ENCODE peak calls at places on chromosomes 6 and 20, in seven cellular contexts. One of them, this sample, is unnamed.

GRCh38 chr6:21846541-21847451 is 253.2 kb downstream of the SOX4 start:
- DNase-seq in HCT116: no peak
- DNase-seq in HEK293T: peak; percentile 17
- DNase-seq in GM12878: no peak
- DNase-seq in HepG2: peak; percentile 25
- DNase-seq in H1: no peak
- DNase-seq in K562: no peak
- DNase-seq in this sample: peak; percentile 48

GRCh38 chr6:128409003-128409402 is 111.4 kb downstream of the PTPRK start:
- DNase-seq in HEK293T: no peak
- DNase-seq in K562: no peak
- DNase-seq in H1: no peak
- DNase-seq in GM12878: no peak
- DNase-seq in HCT116: no peak
- DNase-seq in HepG2: no peak
- DNase-seq in this sample: no peak

GRCh38 chr6:101268541-101268940 is 125.0 kb upstream of the GRIK2 start:
- DNase-seq in HEK293T: no peak
- DNase-seq in GM12878: no peak
- DNase-seq in H1: no peak
- DNase-seq in HepG2: no peak
- DNase-seq in K562: no peak
- DNase-seq in HCT116: no peak
- DNase-seq in this sample: no peak

GRCh38 chr20:38730167-38730988 is 6.1 kb downstream of the SLC32A1 start:
- DNase-seq in K562: no peak
- DNase-seq in H1: peak; percentile 57
- DNase-seq in HEK293T: no peak
- DNase-seq in GM12878: no peak
- DNase-seq in HCT116: no peak
- DNase-seq in HepG2: no peak
- DNase-seq in this sample: no peak

GRCh38 chr20:35893942-35894341 is 60.4 kb downstream of the SCAND1 start:
- DNase-seq in HEK293T: no peak
- DNase-seq in GM12878: peak; percentile 76
- DNase-seq in H1: no peak
- DNase-seq in K562: no peak
- DNase-seq in HCT116: no peak
- DNase-seq in HepG2: no peak
- DNase-seq in this sample: no peak

GRCh38 chr6:98657764-98658163 is 176.6 kb upstream of the POU3F2 start:
- DNase-seq in HEK293T: no peak
- DNase-seq in K562: no peak
- DNase-seq in H1: no peak
- DNase-seq in GM12878: no peak
- DNase-seq in HepG2: peak; percentile 18
- DNase-seq in HCT116: no peak
- DNase-seq in this sample: peak; percentile 50

GRCh38 chr20:31861346-31862156 is 8.8 kb downstream of the DUSP15 start:
- DNase-seq in HepG2: peak; percentile 59
- DNase-seq in K562: peak; percentile 99
- DNase-seq in HCT116: peak; percentile 35
- DNase-seq in GM12878: no peak
- DNase-seq in H1: peak; percentile 88
- DNase-seq in HEK293T: peak; percentile 94
- DNase-seq in this sample: peak; percentile 82

GRCh38 chr6:118198746-118199145 is 291.7 kb downstream of the SLC35F1 start:
- DNase-seq in GM12878: no peak
- DNase-seq in HCT116: no peak
- DNase-seq in H1: no peak
- DNase-seq in K562: no peak
- DNase-seq in HepG2: no peak
- DNase-seq in HEK293T: no peak
- DNase-seq in this sample: no peak

GRCh38 chr6:53922571-53922981 is 127.8 kb downstream of the LRRC1 start:
- DNase-seq in HepG2: peak; percentile 20
- DNase-seq in H1: no peak
- DNase-seq in K562: no peak
- DNase-seq in HCT116: no peak
- DNase-seq in GM12878: no peak
- DNase-seq in HEK293T: no peak
- DNase-seq in this sample: no peak

GRCh38 chr20:49570161-49570827 is 2.4 kb upstream of the PTGIS start:
- DNase-seq in H1: no peak
- DNase-seq in GM12878: no peak
- DNase-seq in K562: no peak
- DNase-seq in HCT116: no peak
- DNase-seq in HEK293T: no peak
- DNase-seq in HepG2: no peak
- DNase-seq in this sample: no peak

GRCh38 chr6:2187826-2188225 is 57.6 kb downstream of the GMDS start:
- DNase-seq in HCT116: no peak
- DNase-seq in K562: no peak
- DNase-seq in GM12878: no peak
- DNase-seq in H1: no peak
- DNase-seq in HepG2: no peak
- DNase-seq in HEK293T: no peak
- DNase-seq in this sample: no peak

GRCh38 chr6:72042088-72042487 is 155.7 kb downstream of the RIMS1 start:
- DNase-seq in HepG2: no peak
- DNase-seq in H1: no peak
- DNase-seq in K562: no peak
- DNase-seq in HEK293T: no peak
- DNase-seq in HCT116: no peak
- DNase-seq in GM12878: no peak
- DNase-seq in this sample: no peak

GRCh38 chr6:347951-348859 is 43.3 kb upstream of the IRF4 start:
- DNase-seq in HEK293T: no peak
- DNase-seq in K562: no peak
- DNase-seq in HepG2: no peak
- DNase-seq in GM12878: no peak
- DNase-seq in H1: no peak
- DNase-seq in HCT116: no peak
- DNase-seq in this sample: no peak

GRCh38 chr6:118787746-118788419 is 106.1 kb upstream of the ASF1A start:
- DNase-seq in HepG2: no peak
- DNase-seq in HEK293T: no peak
- DNase-seq in GM12878: no peak
- DNase-seq in HCT116: no peak
- DNase-seq in H1: no peak
- DNase-seq in K562: no peak
- DNase-seq in this sample: no peak

GRCh38 chr6:73372516-73372915 is 2.8 kb upstream of the OOEP start:
- DNase-seq in HepG2: no peak
- DNase-seq in H1: no peak
- DNase-seq in K562: no peak
- DNase-seq in HCT116: no peak
- DNase-seq in GM12878: no peak
- DNase-seq in HEK293T: no peak
- DNase-seq in this sample: no peak

GRCh38 chr20:50625986-50626677 is 65.2 kb downstream of the RIPOR3 start:
- DNase-seq in HCT116: peak; percentile 36
- DNase-seq in HEK293T: peak; percentile 71
- DNase-seq in GM12878: no peak
- DNase-seq in HepG2: peak; percentile 75
- DNase-seq in H1: peak; percentile 94
- DNase-seq in K562: peak; percentile 72
- DNase-seq in this sample: peak; percentile 91

GRCh38 chr6:42462474-42462972 is 10.8 kb upstream of the TRERF1 start:
- DNase-seq in HEK293T: no peak
- DNase-seq in GM12878: no peak
- DNase-seq in H1: no peak
- DNase-seq in K562: no peak
- DNase-seq in HCT116: no peak
- DNase-seq in HepG2: no peak
- DNase-seq in this sample: no peak

GRCh38 chr6:45724511-45724910 is 291.1 kb downstream of the CLIC5 start:
- DNase-seq in H1: no peak
- DNase-seq in HepG2: no peak
- DNase-seq in HCT116: peak; percentile 26
- DNase-seq in HEK293T: no peak
- DNase-seq in K562: no peak
- DNase-seq in GM12878: no peak
- DNase-seq in this sample: no peak

GRCh38 chr6:154478021-154478651 is 32.3 kb downstream of the CNKSR3 start:
- DNase-seq in H1: no peak
- DNase-seq in GM12878: no peak
- DNase-seq in HepG2: no peak
- DNase-seq in HCT116: no peak
- DNase-seq in K562: no peak
- DNase-seq in HEK293T: no peak
- DNase-seq in this sample: no peak

GRCh38 chr6:154476494-154476893 is 34.0 kb downstream of the CNKSR3 start:
- DNase-seq in K562: no peak
- DNase-seq in HepG2: no peak
- DNase-seq in HCT116: no peak
- DNase-seq in HEK293T: no peak
- DNase-seq in H1: no peak
- DNase-seq in GM12878: no peak
- DNase-seq in this sample: no peak

GRCh38 chr6:154478691-154479090 is 31.8 kb downstream of the CNKSR3 start:
- DNase-seq in HCT116: no peak
- DNase-seq in K562: no peak
- DNase-seq in HepG2: no peak
- DNase-seq in H1: no peak
- DNase-seq in GM12878: no peak
- DNase-seq in HEK293T: no peak
- DNase-seq in this sample: no peak

GRCh38 chr6:154471609-154472362 is 38.7 kb downstream of the CNKSR3 start:
- DNase-seq in H1: no peak
- DNase-seq in K562: no peak
- DNase-seq in HCT116: no peak
- DNase-seq in GM12878: no peak
- DNase-seq in HepG2: no peak
- DNase-seq in HEK293T: no peak
- DNase-seq in this sample: no peak

GRCh38 chr6:154474636-154475428 is 35.7 kb downstream of the CNKSR3 start:
- DNase-seq in H1: no peak
- DNase-seq in HepG2: no peak
- DNase-seq in GM12878: no peak
- DNase-seq in K562: no peak
- DNase-seq in HEK293T: no peak
- DNase-seq in HCT116: peak; percentile 7
- DNase-seq in this sample: no peak
- TF ChIP-seq SP1 in H1: no peak
- TF ChIP-seq SP1 in HepG2: no peak
- TF ChIP-seq SP1 in GM12878: no peak
- TF ChIP-seq SP1 in K562: no peak
- TF ChIP-seq SP1 in HEK293T: no peak
- TF ChIP-seq SP1 in HCT116: no peak
- TF ChIP-seq SP1 in this sample: no peak

GRCh38 chr6:89492025-89492640 is 59.2 kb downstream of the ANKRD6 start:
- DNase-seq in K562: no peak
- DNase-seq in H1: no peak
- DNase-seq in HCT116: no peak
- DNase-seq in HepG2: no peak
- DNase-seq in HEK293T: no peak
- DNase-seq in GM12878: no peak
- DNase-seq in this sample: no peak
- TF ChIP-seq SP1 in K562: no peak
- TF ChIP-seq SP1 in H1: no peak
- TF ChIP-seq SP1 in HCT116: no peak
- TF ChIP-seq SP1 in HepG2: no peak
- TF ChIP-seq SP1 in HEK293T: no peak
- TF ChIP-seq SP1 in GM12878: no peak
- TF ChIP-seq SP1 in this sample: no peak

GRCh38 chr20:63977392-63978276 is 1.8 kb downstream of the SAMD10 start:
- DNase-seq in GM12878: no peak
- DNase-seq in H1: no peak
- DNase-seq in K562: no peak
- DNase-seq in HEK293T: no peak
- DNase-seq in HCT116: no peak
- DNase-seq in HepG2: peak; percentile 87
- DNase-seq in this sample: no peak

GRCh38 chr20:63979549-63980316 is at the start of gene SAMD10:
- DNase-seq in HepG2: peak; percentile 70
- DNase-seq in K562: peak; percentile 63
- DNase-seq in H1: peak; percentile 66
- DNase-seq in GM12878: peak; percentile 72
- DNase-seq in HEK293T: peak; percentile 47
- DNase-seq in HCT116: no peak
- DNase-seq in this sample: peak; percentile 53

GRCh38 chr20:63976980-63977391 is 2.5 kb downstream of the SAMD10 start:
- DNase-seq in HCT116: no peak
- DNase-seq in HEK293T: no peak
- DNase-seq in K562: no peak
- DNase-seq in GM12878: no peak
- DNase-seq in H1: no peak
- DNase-seq in HepG2: no peak
- DNase-seq in this sample: no peak

GRCh38 chr20:63979221-63979548 is 257 bp downstream of the SAMD10 start:
- DNase-seq in GM12878: no peak
- DNase-seq in HEK293T: no peak
- DNase-seq in H1: no peak
- DNase-seq in K562: no peak
- DNase-seq in HCT116: no peak
- DNase-seq in HepG2: no peak
- DNase-seq in this sample: peak; percentile 45

DNA sequence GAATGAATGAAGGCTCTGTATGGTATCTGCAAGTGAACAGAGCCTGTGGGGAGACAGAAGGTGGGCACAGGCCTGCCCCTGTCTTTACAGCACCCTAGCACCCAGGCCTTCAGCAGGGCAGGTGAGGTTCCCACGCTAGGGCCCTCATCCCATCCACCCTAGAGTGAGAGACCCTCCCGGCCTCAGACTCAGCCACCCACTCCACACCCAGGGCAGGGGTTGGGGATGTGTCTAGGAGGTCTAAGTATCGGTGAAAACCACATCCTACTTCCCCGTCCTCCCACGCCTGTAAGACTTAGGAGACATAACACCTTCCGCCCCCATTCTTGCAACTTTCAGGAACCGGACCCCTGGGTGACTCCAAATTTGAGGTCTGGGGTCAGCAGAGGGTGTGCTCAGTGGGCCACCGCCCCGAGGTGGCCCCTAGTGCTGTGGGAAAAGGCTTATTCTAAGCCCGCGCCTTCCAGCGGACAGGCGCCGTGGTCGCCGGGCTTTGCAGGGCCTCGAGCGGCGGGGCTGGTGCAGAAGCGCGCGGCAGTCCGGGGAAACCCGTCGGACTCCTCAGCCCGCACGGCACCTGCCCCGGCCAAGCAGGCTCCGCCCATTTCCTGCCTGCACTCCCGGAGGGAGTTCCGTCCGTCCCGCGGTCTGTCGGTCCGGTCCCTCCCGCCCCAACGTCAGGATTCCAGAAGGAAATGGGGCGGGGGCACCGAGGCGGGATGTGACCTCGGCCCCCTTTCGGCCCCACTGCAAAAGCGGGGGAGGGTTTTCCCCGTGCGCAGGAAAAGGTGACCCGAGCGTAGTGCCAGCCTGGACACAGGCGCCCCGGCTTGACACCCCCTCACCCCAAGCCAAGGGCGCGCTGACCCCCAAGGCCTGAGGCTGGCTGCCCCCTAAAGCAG is 872 bp downstream of the SAMD10 start:
- DNase-seq in HEK293T: peak; percentile 48
- DNase-seq in H1: peak; percentile 89
- DNase-seq in K562: peak; percentile 72
- DNase-seq in HCT116: no peak
- DNase-seq in HepG2: peak; percentile 79
- DNase-seq in GM12878: no peak
- DNase-seq in this sample: peak; percentile 89
- TF ChIP-seq SP1 in HEK293T: no peak
- TF ChIP-seq SP1 in H1: peak; percentile 57
- TF ChIP-seq SP1 in K562: peak; percentile 54
- TF ChIP-seq SP1 in HCT116: no peak
- TF ChIP-seq SP1 in HepG2: peak; percentile 83
- TF ChIP-seq SP1 in GM12878: peak; percentile 33
- TF ChIP-seq SP1 in this sample: peak; percentile 93

GRCh38 chr6:75378101-75378500 is 93.5 kb upstream of the TMEM30A start:
- DNase-seq in H1: no peak
- DNase-seq in GM12878: no peak
- DNase-seq in HCT116: no peak
- DNase-seq in HEK293T: no peak
- DNase-seq in HepG2: no peak
- DNase-seq in K562: no peak
- DNase-seq in this sample: no peak
- TF ChIP-seq SP1 in H1: no peak
- TF ChIP-seq SP1 in GM12878: no peak
- TF ChIP-seq SP1 in HCT116: no peak
- TF ChIP-seq SP1 in HEK293T: no peak
- TF ChIP-seq SP1 in HepG2: no peak
- TF ChIP-seq SP1 in K562: no peak
- TF ChIP-seq SP1 in this sample: no peak

This sample was measured in WTC11.